ENCODE peak calls at places on chromosomes 6 and 20, in four cellular contexts. D is neural crest cell, T is choroid plexus epithelial cell, O is germinal center. F is an unnamed sample.
A peak's percentile ranks its signal among the peaks of the same experiment; 100 is the strongest.

GRCh38 chr6:100453701-100454521 is 10.8 kb downstream of the SIM1 start:
- DNase-seq in D (no peak), O (no peak), T (no peak), F (no peak)

GRCh38 chr6:128569737-128570438 is 49.5 kb upstream of the PTPRK start:
- DNase-seq in T (peak; percentile 86), O (no peak), D (no peak), F (no peak)

GRCh38 chr20:34921436-34921835 is 34.2 kb downstream of the GSS start:
- DNase-seq in O (no peak), T (no peak), D (no peak), F (no peak)

GRCh38 chr20:51767018-51767866 is 948 bp downstream of the ATP9A start:
- DNase-seq in O (peak; percentile 59), T (no peak), D (peak; percentile 46), F (peak; percentile 94)

GRCh38 chr6:49565855-49566254 is 15.4 kb downstream of the C6orf141 start:
- DNase-seq in T (peak; percentile 71), O (no peak), D (no peak), F (no peak)

GRCh38 chr6:108368431-108369030 is 73.7 kb downstream of the AFG1L start:
- DNase-seq in T (no peak), O (peak; percentile 20), D (no peak), F (no peak)

GRCh38 chr6:125866433-125866832 is 75.7 kb downstream of the NCOA7 start:
- DNase-seq in T (no peak), O (no peak), D (no peak), F (no peak)

GRCh38 chr6:3766219-3766618 is 14.7 kb upstream of the PXDC1 start:
- DNase-seq in T (no peak), D (no peak), O (no peak), F (peak; percentile 52)

GRCh38 chr6:142367501-142368018 is 65.8 kb downstream of the ADGRG6 start:
- DNase-seq in O (no peak), D (no peak), T (no peak), F (no peak)

GRCh38 chr6:34462561-34462971 is 3.3 kb upstream of the PACSIN1 start:
- DNase-seq in O (no peak), D (peak; percentile 10), T (peak; percentile 15), F (peak; percentile 43)

F was measured in prostate gland.